ENCODE peak calls at places on chromosome 22, in four cellular contexts. X is GM10248, B is upper lobe of right lung, F is retinal pigment epithelial cell. W is an unnamed sample.

GRCh38 chr22:46905415-46905814 is 143.0 kb downstream of the TBC1D22A start:
- DNase-seq in X (no peak), B (peak; percentile 49), F (no peak), W (no peak)

GRCh38 chr22:18076060-18076497 is 1.7 kb upstream of the PEX26 start:
- DNase-seq in X (peak; percentile 61), B (peak; percentile 63), F (no peak), W (no peak)

GRCh38 chr22:17095538-17095937 is 10.7 kb downstream of the IL17RA start:
- DNase-seq in X (no peak), B (peak; percentile 17), F (no peak), W (no peak)

GRCh38 chr22:49392841-49393510 is 434.7 kb downstream of the BRD1 start:
- DNase-seq in X (no peak), B (no peak), F (no peak), W (no peak)

GRCh38 chr22:36562261-36562835 is 33.4 kb upstream of the EIF3D start:
- DNase-seq in X (no peak), B (no peak), F (no peak), W (no peak)

GRCh38 chr22:46139895-46140350 is 10.4 kb upstream of the PPARA start:
- DNase-seq in X (no peak), B (no peak), F (no peak), W (no peak)

GRCh38 chr22:46105494-46106278 is 44.6 kb upstream of the PPARA start:
- DNase-seq in X (no peak), B (no peak), F (no peak), W (peak; percentile 86)

GRCh38 chr22:45887202-45888131 is 89.5 kb downstream of the WNT7B start:
- DNase-seq in X (no peak), B (peak; percentile 83), F (no peak), W (no peak)

GRCh38 chr22:29603358-29604191 is at the start of gene NF2:
- DNase-seq in X (peak; percentile 99), B (peak; percentile 99), F (peak; percentile 98), W (peak; percentile 97)
- TF ChIP-seq CTCF in X (peak; percentile 25), B (no peak), F (no peak), W (no peak)

DNA sequence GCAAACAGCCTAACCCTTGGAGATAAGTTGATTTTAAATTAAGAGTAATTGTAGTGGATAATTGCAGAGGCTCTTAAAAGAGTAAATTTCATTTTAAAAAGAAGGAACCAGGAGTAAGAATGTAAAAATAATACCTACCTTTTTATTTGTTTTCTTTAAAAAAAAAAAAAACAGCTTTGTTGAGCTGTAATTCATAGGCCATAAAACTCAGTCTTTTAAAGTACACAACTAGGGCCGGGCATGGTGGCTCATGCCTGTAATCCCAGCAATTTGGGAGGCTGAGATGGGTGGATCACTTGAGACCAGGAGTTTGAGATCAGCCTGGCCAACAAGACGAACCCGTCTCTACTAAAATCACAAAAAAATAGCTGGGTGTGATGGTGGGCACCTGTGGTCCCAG is 42.4 kb downstream of the MTMR3 start:
- DNase-seq in X (no peak), B (no peak), F (no peak), W (no peak)
- TF ChIP-seq CTCF in X (no peak), B (no peak), F (no peak), W (no peak)

GRCh38 chr22:25048659-25049657 is 96.4 kb downstream of the KIAA1671 start:
- DNase-seq in X (peak; percentile 84), B (peak; percentile 75), F (no peak), W (no peak)
- TF ChIP-seq CTCF in X (peak; percentile 76), B (peak; percentile 84), F (peak; percentile 88), W (peak; percentile 87)

DNA sequence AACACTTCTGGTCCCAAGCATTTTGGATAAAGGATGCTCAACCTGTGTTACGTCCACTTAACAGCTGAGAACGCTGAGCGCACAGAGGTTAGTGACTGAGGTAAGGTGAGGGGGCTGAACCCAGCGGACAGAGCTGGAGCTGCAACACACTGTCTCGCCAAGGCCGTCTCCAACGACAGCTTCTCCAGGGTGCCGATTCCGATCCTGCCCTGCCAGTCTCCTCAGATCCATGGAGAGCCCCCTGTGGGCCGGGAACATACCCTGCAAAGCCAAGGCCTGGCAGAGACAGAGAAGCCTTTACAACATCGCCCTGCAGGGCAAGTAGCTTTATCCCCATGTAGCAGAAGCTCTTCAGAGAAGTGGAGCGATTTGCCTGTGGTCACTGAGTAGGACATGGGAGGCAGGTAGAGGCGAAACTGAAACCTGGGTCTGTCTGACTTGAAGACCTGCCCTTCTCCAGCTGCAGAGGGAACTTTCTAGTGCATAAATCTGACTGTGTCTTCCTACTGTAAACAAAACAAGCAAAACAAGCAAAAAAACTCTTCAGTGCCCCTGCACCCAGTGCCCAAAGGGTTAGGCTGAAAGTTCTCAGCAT is 72.8 kb downstream of the SCUBE1 start:
- DNase-seq in X (peak; percentile 48), B (no peak), F (no peak), W (no peak)
- TF ChIP-seq CTCF in X (no peak), B (no peak), F (peak; percentile 45), W (no peak)

DNA sequence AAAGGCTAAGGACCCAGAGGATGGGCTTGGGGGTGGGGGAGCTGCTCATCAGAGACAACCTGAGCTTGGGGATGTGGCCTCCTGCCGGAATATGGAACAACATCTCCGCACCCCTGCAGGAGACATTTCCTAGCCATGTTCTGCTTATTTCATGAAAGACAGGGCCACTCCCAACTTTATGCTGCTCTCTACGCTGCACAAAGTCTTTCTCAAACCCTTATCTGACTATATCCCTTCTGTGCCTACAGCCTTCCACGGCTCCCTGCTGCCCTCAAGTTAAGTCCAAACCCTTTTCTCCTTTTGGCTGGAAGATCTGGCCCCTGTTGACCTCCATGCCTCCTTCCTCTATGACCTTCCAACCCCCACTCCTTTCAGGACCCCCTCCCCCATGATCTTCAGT is 562.0 kb downstream of the MN1 start:
- DNase-seq in X (no peak), B (no peak), F (no peak), W (no peak)
- TF ChIP-seq CTCF in X (no peak), B (no peak), F (peak; percentile 1), W (no peak)

DNA sequence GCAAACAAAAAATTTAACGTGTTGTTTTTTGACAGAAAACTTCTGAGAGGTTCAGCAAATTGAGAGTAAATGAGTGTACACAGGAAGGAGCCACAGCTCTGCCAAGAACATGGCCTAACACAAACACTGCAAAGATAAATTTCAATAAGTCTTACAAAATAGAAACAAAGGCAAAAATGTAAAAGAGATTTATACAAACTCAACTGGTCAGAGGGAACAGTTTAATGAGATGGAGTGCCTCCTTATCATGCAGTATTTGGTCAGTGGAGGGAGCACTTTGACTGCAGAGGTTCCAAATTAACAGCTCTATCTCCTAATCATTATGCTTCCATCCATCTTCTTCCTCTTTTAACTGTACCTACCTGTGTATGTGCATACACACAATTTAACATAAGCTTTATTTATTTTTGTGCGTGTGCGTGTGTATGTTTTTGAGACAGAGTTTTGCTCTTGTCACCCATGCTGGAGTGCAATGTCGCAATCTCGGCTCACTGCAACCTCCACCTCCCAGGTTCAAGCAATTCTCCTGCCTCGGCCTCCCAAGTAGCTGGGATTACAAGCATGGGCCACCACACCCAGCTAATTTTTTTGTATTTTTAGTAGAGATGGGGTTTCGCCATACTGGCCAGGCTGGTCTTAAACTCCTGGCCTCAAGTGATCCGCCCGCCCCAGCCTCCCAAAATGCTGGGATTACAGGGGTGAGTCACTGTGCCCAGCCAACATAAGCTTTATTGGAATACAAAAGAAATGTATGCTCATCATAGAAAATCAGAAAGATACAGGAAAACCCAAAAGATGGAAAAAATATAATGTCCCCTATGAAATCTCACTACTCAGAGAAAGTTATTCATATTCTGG is 111.9 kb downstream of the MRTFA start:
- DNase-seq in X (no peak), B (no peak), F (no peak), W (no peak)
- TF ChIP-seq CTCF in X (peak; percentile 40), B (peak; percentile 31), F (no peak), W (peak; percentile 19)

W was measured in kidney epithelial cell.